ENCODE peak calls at places on chromosomes 16 and 17, in four cellular contexts. C is brain microvascular endothelial cell, K is lung, Z is thoracic aorta. L is an unnamed sample.

GRCh38 chr16:2176047-2176446 is 20.4 kb downstream of the CASKIN1 start:
- DNase-seq in C (no peak), K (no peak), Z (no peak), L (no peak)

GRCh38 chr16:89657442-89658220 is at the start of the genes CHMP1A and SPATA33:
- DNase-seq in C (peak), K (peak), Z (peak), L (peak)

GRCh38 chr17:81607431-81607830 is 29.5 kb downstream of the NPLOC4 start:
- DNase-seq in C (peak), K (no peak), Z (no peak), L (no peak)

GRCh38 chr16:66705790-66706505 is 9.4 kb upstream of the CMTM4 start:
- DNase-seq in C (peak), K (peak), Z (peak), L (peak)

GRCh38 chr16:54847207-54847606 is 83.5 kb upstream of the IRX5 start:
- DNase-seq in C (no peak), K (no peak), Z (no peak), L (peak)

GRCh38 chr16:20740901-20741491 is 622 bp downstream of the THUMPD1 start:
- DNase-seq in C (peak), K (peak), Z (peak), L (peak)

GRCh38 chr16:56355221-56355620 is 70.1 kb downstream of the AMFR start:
- DNase-seq in C (no peak), K (no peak), Z (no peak), L (no peak)

GRCh38 chr16:30853758-30854157 is 40.1 kb downstream of the BCL7C start:
- DNase-seq in C (no peak), K (no peak), Z (no peak), L (no peak)

GRCh38 chr16:89374393-89374948 is 115.9 kb downstream of the ANKRD11 start:
- DNase-seq in C (peak), K (no peak), Z (no peak), L (no peak)

GRCh38 chr17:63832014-63832413 is 4.6 kb upstream of the FTSJ3 start:
- DNase-seq in C (no peak), K (no peak), Z (no peak), L (no peak)

GRCh38 chr17:79073706-79074088 is 927 bp upstream of the ENGASE start:
- DNase-seq in C (no peak), K (no peak), Z (no peak), L (no peak)

GRCh38 chr17:1562178-1562643 is 381 bp downstream of the PITPNA start:
- DNase-seq in C (no peak), K (peak), Z (no peak), L (peak)

GRCh38 chr17:29140051-29140582 is 40.1 kb downstream of the MYO18A start:
- DNase-seq in C (peak), K (peak), Z (peak), L (no peak)

GRCh38 chr16:8713635-8714097 is 39.2 kb downstream of the ABAT start:
- DNase-seq in C (no peak), K (no peak), Z (no peak), L (no peak)

GRCh38 chr17:21292867-21293845 is 8.6 kb downstream of the MAP2K3 start:
- DNase-seq in C (no peak), K (no peak), Z (no peak), L (no peak)

GRCh38 chr16:966505-966904 is 4.3 kb downstream of the LMF1 start:
- DNase-seq in C (no peak), K (no peak), Z (no peak), L (no peak)

GRCh38 chr17:81148571-81148970 is 16.7 kb upstream of the PVALEF start:
- DNase-seq in C (no peak), K (no peak), Z (no peak), L (no peak)

GRCh38 chr17:82082456-82082855 is 15.6 kb downstream of the FASN start:
- DNase-seq in C (no peak), K (no peak), Z (no peak), L (no peak)

GRCh38 chr17:9271989-9272388 is 250.7 kb downstream of the NTN1 start:
- DNase-seq in C (no peak), K (no peak), Z (no peak), L (no peak)

GRCh38 chr17:27651411-27652345 is 20.7 kb downstream of the LGALS9 start:
- DNase-seq in C (peak), K (peak), Z (no peak), L (peak)

GRCh38 chr17:72822358-72823023 is 270.0 kb downstream of the SLC39A11 start:
- DNase-seq in C (no peak), K (no peak), Z (no peak), L (no peak)

GRCh38 chr16:7601100-7601499 is 268.5 kb downstream of the RBFOX1 start:
- DNase-seq in C (no peak), K (no peak), Z (no peak), L (no peak)

GRCh38 chr16:70395345-70395901 is 43.5 kb downstream of the ST3GAL2 start:
- DNase-seq in C (peak), K (peak), Z (no peak), L (no peak)

GRCh38 chr16:3282103-3282746 is 1.1 kb upstream of the ZNF263 start:
- DNase-seq in C (peak), K (no peak), Z (no peak), L (no peak)

GRCh38 chr16:54647731-54648221 is 282.9 kb upstream of the IRX5 start:
- DNase-seq in C (no peak), K (no peak), Z (no peak), L (no peak)

GRCh38 chr16:68319185-68319908 is 8.5 kb downstream of the PRMT7 start:
- DNase-seq in C (no peak), K (no peak), Z (no peak), L (no peak)

GRCh38 chr16:28042856-28043255 is 20.7 kb downstream of the GSG1L start:
- DNase-seq in C (no peak), K (no peak), Z (no peak), L (no peak)

DNA sequence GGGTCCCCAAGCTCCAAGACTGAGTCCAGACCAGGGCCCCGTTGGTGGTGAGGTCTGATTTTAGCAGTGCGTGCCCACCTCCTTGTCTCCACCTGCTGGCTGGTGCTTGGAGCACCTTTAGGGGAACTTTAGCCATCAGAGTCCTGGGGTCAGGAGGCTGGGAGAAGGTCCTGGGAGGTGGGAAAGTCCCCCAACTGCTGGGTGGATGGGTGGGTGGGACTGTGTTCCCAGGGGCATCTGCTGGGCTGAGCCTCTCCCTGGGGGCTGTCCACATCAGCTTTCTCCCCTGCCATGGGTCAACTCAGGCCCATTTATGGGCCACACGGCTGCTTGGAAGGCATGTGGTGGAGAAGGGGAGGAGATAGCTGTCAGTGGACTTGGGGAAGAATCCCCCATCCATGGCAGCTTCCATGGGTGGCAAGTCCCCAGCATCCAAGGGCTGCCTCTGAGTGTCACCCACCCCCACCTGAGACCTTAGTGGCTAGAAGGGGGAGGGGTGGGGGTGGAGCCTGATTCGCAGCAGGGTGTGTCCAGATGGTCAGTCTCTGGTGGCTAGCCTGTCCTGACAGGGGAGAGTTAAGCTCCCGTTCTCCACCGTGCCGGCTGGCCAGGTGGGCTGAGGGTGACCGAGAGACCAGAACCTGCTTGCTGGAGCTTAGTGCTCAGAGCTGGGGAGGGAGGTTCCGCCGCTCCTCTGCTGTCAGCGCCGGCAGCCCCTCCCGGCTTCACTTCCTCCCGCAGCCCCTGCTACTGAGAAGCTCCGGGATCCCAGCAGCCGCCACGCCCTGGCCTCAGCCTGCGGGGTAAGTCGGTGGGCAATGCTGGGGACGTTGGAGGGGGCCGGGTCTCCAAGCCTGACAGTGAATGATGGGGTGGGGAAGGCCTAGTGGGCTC is at the start of gene TRPV2:
- DNase-seq in C (no peak), K (no peak), Z (no peak), L (no peak)
- TF ChIP-seq CTCF in C (peak), K (peak), Z (peak), L (no peak)

DNA sequence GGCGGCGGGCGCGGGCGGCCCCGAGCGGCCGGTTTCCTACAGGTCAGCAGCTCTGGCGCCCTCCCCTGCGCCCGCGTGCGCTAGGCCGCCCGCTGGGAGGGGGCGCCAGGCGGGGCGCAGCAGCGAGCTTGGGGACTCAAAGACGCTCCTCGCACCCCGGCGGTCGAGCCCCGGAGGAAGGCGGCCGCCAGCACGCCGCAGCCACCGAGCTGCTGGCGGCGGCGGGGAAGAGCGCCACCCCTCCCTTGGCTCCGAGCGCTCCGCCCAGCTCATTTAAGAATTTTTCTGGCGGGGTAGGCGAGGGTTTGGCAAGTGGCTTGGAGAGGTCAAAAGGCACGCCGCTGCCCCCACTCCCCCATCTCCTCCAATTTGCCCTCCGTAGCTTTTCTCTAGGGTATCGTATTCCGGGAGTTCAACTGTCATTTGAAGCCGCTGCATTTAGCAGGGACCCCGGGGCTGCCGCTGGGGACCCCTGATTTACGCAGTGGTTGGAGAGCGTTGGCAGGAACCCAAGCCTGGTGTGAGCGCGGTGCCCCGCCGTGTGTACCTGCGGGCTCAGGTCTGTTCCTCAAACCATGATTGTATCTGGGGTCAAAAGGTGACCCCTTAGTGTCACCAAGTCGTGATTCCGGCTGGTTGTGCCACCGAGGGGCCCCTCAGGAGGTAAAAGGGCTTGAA is 59.5 kb upstream of the GSE1 start:
- DNase-seq in C (no peak), K (peak), Z (no peak), L (no peak)
- TF ChIP-seq CTCF in C (no peak), K (peak), Z (peak), L (no peak)

GRCh38 chr17:50507871-50508572 is at the start of gene MYCBPAP:
- DNase-seq in C (peak), K (peak), Z (peak), L (peak)
- TF ChIP-seq CTCF in C (no peak), K (no peak), Z (peak), L (no peak)

GRCh38 chr17:13337864-13338371 is 263.8 kb downstream of the HS3ST3A1 start:
- DNase-seq in C (peak), K (no peak), Z (no peak), L (no peak)
- TF ChIP-seq CTCF in C (peak), K (peak), Z (peak), L (peak)

GRCh38 chr17:3907483-3908216 is 8.6 kb downstream of the P2RX1 start:
- DNase-seq in C (no peak), K (no peak), Z (no peak), L (no peak)
- TF ChIP-seq CTCF in C (peak), K (peak), Z (no peak), L (peak)

GRCh38 chr17:17612085-17613022 is 20.8 kb upstream of the PEMT start:
- DNase-seq in C (no peak), K (no peak), Z (no peak), L (no peak)
- TF ChIP-seq CTCF in C (no peak), K (no peak), Z (no peak), L (no peak)

GRCh38 chr17:60583008-60583407 is 17.0 kb upstream of the PPM1D start:
- DNase-seq in C (no peak), K (no peak), Z (no peak), L (no peak)

GRCh38 chr17:60573139-60573975 is 26.6 kb upstream of the PPM1D start:
- DNase-seq in C (peak), K (no peak), Z (no peak), L (no peak)

GRCh38 chr17:60579090-60579489 is 20.9 kb upstream of the PPM1D start:
- DNase-seq in C (peak), K (no peak), Z (no peak), L (no peak)

GRCh38 chr17:60579551-60579950 is 20.4 kb upstream of the PPM1D start:
- DNase-seq in C (no peak), K (no peak), Z (no peak), L (no peak)

GRCh38 chr17:60577147-60577925 is 22.7 kb upstream of the PPM1D start:
- DNase-seq in C (peak), K (no peak), Z (no peak), L (no peak)
- TF ChIP-seq CTCF in C (peak), K (no peak), Z (peak), L (no peak)

GRCh38 chr16:46803373-46803772 is 27.6 kb downstream of the C16orf87 start:
- DNase-seq in C (no peak), K (no peak), Z (no peak), L (no peak)

GRCh38 chr16:46800494-46800893 is 30.5 kb downstream of the C16orf87 start:
- DNase-seq in C (no peak), K (no peak), Z (no peak), L (no peak)

GRCh38 chr16:46796764-46797269 is 34.2 kb downstream of the C16orf87 start:
- DNase-seq in C (no peak), K (no peak), Z (no peak), L (no peak)

GRCh38 chr16:46801428-46802049 is 29.4 kb downstream of the C16orf87 start:
- DNase-seq in C (no peak), K (no peak), Z (no peak), L (no peak)
- TF ChIP-seq CTCF in C (peak), K (no peak), Z (peak), L (no peak)

GRCh38 chr16:80938035-80938927 is 68.4 kb downstream of the CMC2 start:
- DNase-seq in C (peak), K (no peak), Z (peak), L (peak)
- TF ChIP-seq CTCF in C (peak), K (no peak), Z (no peak), L (no peak)